ENCODE peak calls at places on chromosomes 2 and 18, in five cellular contexts. One of them, this sample, is unnamed.

GRCh38 chr2:60534034-60534393 is 19.4 kb downstream of the BCL11A start:
- DNase-seq in neuronal stem cell: no peak
- DNase-seq in H9: no peak
- DNase-seq in IMR-90: no peak
- DNase-seq in H1: no peak
- DNase-seq in this sample: no peak

GRCh38 chr18:45984546-45985235 is 17.6 kb upstream of the EPG5 start:
- DNase-seq in IMR-90: no peak
- DNase-seq in neuronal stem cell: no peak
- DNase-seq in H9: no peak
- DNase-seq in H1: no peak
- DNase-seq in this sample: no peak

GRCh38 chr2:202056611-202057010 is 16.4 kb upstream of the KIAA2012 start:
- DNase-seq in IMR-90: peak
- DNase-seq in H1: no peak
- DNase-seq in neuronal stem cell: no peak
- DNase-seq in H9: no peak
- DNase-seq in this sample: peak

GRCh38 chr18:40911582-40912254 is 1043.3 kb upstream of the PIK3C3 start:
- DNase-seq in IMR-90: peak
- DNase-seq in H1: no peak
- DNase-seq in H9: no peak
- DNase-seq in neuronal stem cell: no peak
- DNase-seq in this sample: peak

GRCh38 chr18:9913526-9914333 is at the start of gene VAPA:
- DNase-seq in H1: peak
- DNase-seq in IMR-90: peak
- DNase-seq in neuronal stem cell: peak
- DNase-seq in H9: peak
- DNase-seq in this sample: peak

GRCh38 chr18:68431111-68431921 is 283.6 kb downstream of the TMX3 start:
- DNase-seq in IMR-90: no peak
- DNase-seq in H1: no peak
- DNase-seq in H9: peak
- DNase-seq in neuronal stem cell: no peak
- DNase-seq in this sample: peak

GRCh38 chr18:23805898-23806297 is 116.6 kb downstream of the LAMA3 start:
- DNase-seq in neuronal stem cell: no peak
- DNase-seq in IMR-90: peak
- DNase-seq in H1: no peak
- DNase-seq in H9: no peak
- DNase-seq in this sample: no peak

GRCh38 chr2:150478206-150478974 is 9.1 kb downstream of the RND3 start:
- DNase-seq in H9: no peak
- DNase-seq in H1: no peak
- DNase-seq in IMR-90: peak
- DNase-seq in neuronal stem cell: peak
- DNase-seq in this sample: no peak

GRCh38 chr2:161166538-161167409 is 6.5 kb downstream of the TANK start:
- DNase-seq in IMR-90: peak
- DNase-seq in neuronal stem cell: no peak
- DNase-seq in H9: no peak
- DNase-seq in H1: no peak
- DNase-seq in this sample: no peak

GRCh38 chr2:105502625-105503334 is 103.9 kb upstream of the FHL2 start:
- DNase-seq in H1: no peak
- DNase-seq in IMR-90: no peak
- DNase-seq in neuronal stem cell: no peak
- DNase-seq in H9: no peak
- DNase-seq in this sample: no peak

GRCh38 chr2:201972621-201973255 is 60.9 kb upstream of the FZD7 start:
- DNase-seq in H1: peak
- DNase-seq in IMR-90: no peak
- DNase-seq in neuronal stem cell: peak
- DNase-seq in H9: peak
- DNase-seq in this sample: no peak

GRCh38 chr2:236599059-236599458 is 29.4 kb downstream of the ACKR3 start:
- DNase-seq in H1: no peak
- DNase-seq in neuronal stem cell: no peak
- DNase-seq in H9: no peak
- DNase-seq in IMR-90: no peak
- DNase-seq in this sample: no peak

GRCh38 chr2:178386951-178387602 is 63.9 kb downstream of the PRKRA start:
- DNase-seq in neuronal stem cell: no peak
- DNase-seq in H9: no peak
- DNase-seq in IMR-90: peak
- DNase-seq in H1: no peak
- DNase-seq in this sample: peak

GRCh38 chr2:190910341-190911136 is 29.9 kb downstream of the GLS start:
- DNase-seq in IMR-90: peak
- DNase-seq in H1: no peak
- DNase-seq in H9: no peak
- DNase-seq in neuronal stem cell: no peak
- DNase-seq in this sample: peak

GRCh38 chr18:35617865-35618264 is 36.3 kb downstream of the GALNT1 start:
- DNase-seq in H9: no peak
- DNase-seq in IMR-90: no peak
- DNase-seq in neuronal stem cell: no peak
- DNase-seq in H1: no peak
- DNase-seq in this sample: no peak

GRCh38 chr2:39881948-39882347 is 102.9 kb upstream of the THUMPD2 start:
- DNase-seq in neuronal stem cell: no peak
- DNase-seq in IMR-90: no peak
- DNase-seq in H1: no peak
- DNase-seq in H9: no peak
- DNase-seq in this sample: peak

GRCh38 chr2:101734511-101735165 is 37.1 kb downstream of the MAP4K4 start:
- DNase-seq in H9: no peak
- DNase-seq in neuronal stem cell: no peak
- DNase-seq in H1: no peak
- DNase-seq in IMR-90: no peak
- DNase-seq in this sample: no peak

GRCh38 chr2:147355706-147356105 is 489.1 kb upstream of the ACVR2A start:
- DNase-seq in neuronal stem cell: no peak
- DNase-seq in IMR-90: no peak
- DNase-seq in H9: no peak
- DNase-seq in H1: no peak
- DNase-seq in this sample: no peak

GRCh38 chr2:69171070-69171811 is 158.3 kb downstream of the ANTXR1 start:
- DNase-seq in H9: no peak
- DNase-seq in neuronal stem cell: no peak
- DNase-seq in IMR-90: no peak
- DNase-seq in H1: no peak
- DNase-seq in this sample: no peak

GRCh38 chr2:69169990-69170389 is 157.0 kb downstream of the ANTXR1 start:
- DNase-seq in H1: no peak
- DNase-seq in H9: no peak
- DNase-seq in neuronal stem cell: no peak
- DNase-seq in IMR-90: no peak
- DNase-seq in this sample: no peak

GRCh38 chr2:69168144-69168813 is 155.3 kb downstream of the ANTXR1 start:
- DNase-seq in H9: no peak
- DNase-seq in H1: no peak
- DNase-seq in neuronal stem cell: no peak
- DNase-seq in IMR-90: peak
- DNase-seq in this sample: no peak

GRCh38 chr2:69167469-69167822 is 154.5 kb downstream of the ANTXR1 start:
- DNase-seq in neuronal stem cell: no peak
- DNase-seq in H1: no peak
- DNase-seq in IMR-90: no peak
- DNase-seq in H9: no peak
- DNase-seq in this sample: no peak

DNA sequence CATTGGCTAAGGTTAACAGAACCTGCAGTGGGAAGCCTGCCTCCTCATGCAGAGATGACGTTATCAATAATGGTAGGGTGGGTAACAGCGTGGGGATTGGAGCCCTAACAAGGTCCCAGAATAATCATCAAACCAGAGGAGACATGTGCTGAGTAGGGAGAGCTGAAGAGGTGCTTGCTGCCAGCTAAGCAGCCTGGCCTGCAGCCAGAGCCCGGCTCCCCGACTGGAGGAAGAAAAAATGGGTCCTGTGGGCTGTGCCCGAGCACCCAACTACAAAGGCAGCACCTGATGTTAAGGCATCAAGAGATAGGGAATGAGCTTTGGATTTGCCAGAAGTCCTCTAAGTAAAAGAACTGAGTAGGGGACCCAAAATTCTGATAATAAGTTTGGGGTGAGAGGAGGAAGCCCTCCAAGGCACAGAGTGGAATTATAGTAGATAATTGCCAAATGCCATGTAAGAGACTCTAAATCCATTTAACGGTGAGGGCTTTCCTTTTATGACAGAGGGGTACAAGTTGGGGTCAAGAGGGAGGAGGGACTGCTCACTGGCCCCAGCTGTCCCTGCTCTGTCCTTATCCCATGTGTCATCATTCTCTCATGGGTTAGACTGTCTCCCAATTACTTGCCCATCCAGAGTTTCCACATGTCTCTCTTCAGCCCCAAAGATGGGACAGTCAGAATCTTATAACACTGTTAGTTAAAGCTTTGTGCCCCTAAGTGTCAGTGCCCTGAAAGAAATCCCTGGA is 156.1 kb downstream of the ANTXR1 start:
- DNase-seq in neuronal stem cell: no peak
- DNase-seq in H1: no peak
- DNase-seq in H9: no peak
- DNase-seq in IMR-90: no peak
- DNase-seq in this sample: no peak
- H3K4me2 ChIP-seq in neuronal stem cell: no peak
- H3K4me2 ChIP-seq in H1: no peak
- H3K4me2 ChIP-seq in H9: no peak
- H3K4me2 ChIP-seq in IMR-90: no peak
- H3K4me2 ChIP-seq in this sample: no peak

GRCh38 chr2:30285758-30286157 is 54.4 kb downstream of the LBH start:
- DNase-seq in neuronal stem cell: no peak
- DNase-seq in IMR-90: no peak
- DNase-seq in H9: no peak
- DNase-seq in H1: no peak
- DNase-seq in this sample: no peak

GRCh38 chr2:30287190-30287589 is 55.9 kb downstream of the LBH start:
- DNase-seq in IMR-90: no peak
- DNase-seq in neuronal stem cell: peak
- DNase-seq in H1: no peak
- DNase-seq in H9: no peak
- DNase-seq in this sample: no peak

GRCh38 chr2:30282721-30283120 is 51.4 kb downstream of the LBH start:
- DNase-seq in H9: no peak
- DNase-seq in neuronal stem cell: no peak
- DNase-seq in IMR-90: no peak
- DNase-seq in H1: no peak
- DNase-seq in this sample: no peak

GRCh38 chr2:30282081-30282480 is 50.7 kb downstream of the LBH start:
- DNase-seq in H1: no peak
- DNase-seq in neuronal stem cell: no peak
- DNase-seq in IMR-90: no peak
- DNase-seq in H9: no peak
- DNase-seq in this sample: no peak

DNA sequence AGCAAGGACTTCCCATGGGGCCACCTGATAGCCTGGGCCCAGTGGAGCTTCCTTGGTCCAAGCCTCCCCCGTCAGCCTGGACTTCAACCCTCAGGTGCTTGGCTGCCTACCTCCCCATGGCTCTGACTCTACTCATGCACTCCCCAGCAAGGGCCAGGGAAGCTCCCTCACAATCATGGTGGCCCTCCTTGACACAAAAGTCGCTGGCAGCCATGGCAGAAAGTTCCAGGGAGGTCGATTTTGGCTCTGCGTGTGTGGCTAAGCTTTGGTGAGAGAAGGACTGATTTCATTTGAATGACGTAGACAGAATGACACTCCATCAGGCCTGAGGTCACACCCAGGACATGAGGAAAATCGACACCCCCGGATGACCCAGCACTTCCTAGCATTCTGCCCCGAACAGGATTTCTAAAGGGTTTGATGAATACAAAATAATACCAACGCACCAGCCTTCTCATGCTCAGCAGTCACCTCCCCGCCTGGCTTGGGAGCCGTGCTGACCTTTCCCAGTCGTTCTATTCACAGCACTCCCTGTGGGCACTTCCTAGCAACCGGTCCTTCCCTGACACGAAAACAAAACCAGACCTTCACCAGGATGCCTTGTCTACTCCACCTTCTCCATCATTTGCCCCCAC is 52.7 kb downstream of the LBH start:
- DNase-seq in IMR-90: no peak
- DNase-seq in H1: no peak
- DNase-seq in neuronal stem cell: no peak
- DNase-seq in H9: no peak
- DNase-seq in this sample: no peak
- H2AK5ac ChIP-seq in IMR-90: peak
- H2AK5ac ChIP-seq in H1: no peak
- H2AK5ac ChIP-seq in neuronal stem cell: peak
- H2AK5ac ChIP-seq in H9: no peak
- H2AK5ac ChIP-seq in this sample: no peak

DNA sequence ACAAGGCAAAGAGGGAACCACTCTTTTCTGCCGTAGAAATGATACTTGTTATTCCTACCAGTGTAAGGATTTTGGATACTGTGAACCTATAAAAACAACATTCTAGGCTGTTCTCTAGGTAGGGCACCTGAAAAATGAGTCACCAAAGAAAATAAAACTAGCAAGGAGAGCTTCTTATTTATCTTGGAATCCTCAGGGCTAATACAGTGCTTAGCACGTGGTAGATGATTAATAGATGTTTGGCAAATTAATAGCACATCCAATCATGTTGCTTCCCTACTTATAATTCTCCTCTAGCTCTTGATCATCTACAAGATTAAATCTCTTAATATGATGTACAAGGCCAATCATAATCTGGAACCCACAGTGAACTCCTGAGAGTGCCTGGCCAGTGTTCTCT is 73.1 kb downstream of the AAK1 start:
- DNase-seq in H9: no peak
- DNase-seq in IMR-90: no peak
- DNase-seq in H1: no peak
- DNase-seq in neuronal stem cell: no peak
- DNase-seq in this sample: no peak
- H3K4me2 ChIP-seq in H9: no peak
- H3K4me2 ChIP-seq in IMR-90: no peak
- H3K4me2 ChIP-seq in H1: no peak
- H3K4me2 ChIP-seq in neuronal stem cell: no peak
- H3K4me2 ChIP-seq in this sample: no peak

DNA sequence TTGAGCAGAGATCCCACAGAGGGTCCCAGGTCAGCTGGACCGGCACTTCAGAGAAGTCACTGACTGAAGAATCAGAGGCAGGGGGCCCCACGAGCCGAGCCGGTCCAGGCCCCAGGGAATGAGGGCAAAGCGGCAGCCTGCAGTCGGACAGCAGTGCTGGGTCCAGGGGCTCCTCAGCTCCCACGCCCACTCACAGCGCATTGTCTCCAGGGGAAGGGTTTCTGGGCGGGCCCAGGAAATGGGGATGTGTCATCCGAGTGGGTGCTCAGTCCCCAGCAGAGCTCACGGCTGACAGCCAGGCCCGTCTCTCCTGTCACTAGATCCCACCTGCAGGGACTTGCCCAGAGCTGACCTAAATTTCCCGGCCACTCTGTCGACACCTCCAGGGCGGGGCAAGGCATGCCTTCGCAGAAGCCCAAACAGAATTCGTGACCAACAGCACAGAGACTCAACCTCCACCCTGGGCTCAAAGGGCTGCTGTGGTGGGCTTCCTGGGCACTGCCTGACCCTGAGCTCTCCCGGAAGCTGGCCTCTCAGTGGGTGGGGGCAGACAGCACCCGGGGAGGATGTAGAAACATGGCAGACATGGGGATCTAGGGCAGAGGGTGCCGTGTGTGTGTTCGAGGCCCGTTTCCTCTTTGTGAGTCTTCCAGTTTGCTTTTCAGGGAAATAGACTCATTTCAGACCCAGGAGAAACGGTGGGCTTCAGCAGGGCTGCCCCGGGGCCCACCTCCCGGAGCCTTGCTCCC is 42.1 kb upstream of the TAF1B start:
- DNase-seq in neuronal stem cell: no peak
- DNase-seq in H1: no peak
- DNase-seq in IMR-90: peak
- DNase-seq in H9: no peak
- DNase-seq in this sample: peak
- H2AK5ac ChIP-seq in neuronal stem cell: peak
- H2AK5ac ChIP-seq in H1: no peak
- H2AK5ac ChIP-seq in IMR-90: peak
- H2AK5ac ChIP-seq in H9: no peak
- H2AK5ac ChIP-seq in this sample: peak

This sample was measured in mesenchymal stem cell.